ENCODE peak calls at places on chromosomes 3 and 15, in eight cellular contexts. G, S, Y, Z, L, F, C and E are unnamed samples.

GRCh38 chr3:126671521-126671920 is 16.6 kb upstream of the TXNRD3 start:
- DNase-seq in G (no peak), S (no peak), Y (no peak), Z (no peak), L (no peak), F (no peak), C (no peak), E (peak; percentile 39)

GRCh38 chr15:66611257-66612053 is 45.7 kb upstream of the LCTL start:
- DNase-seq in G (no peak), S (no peak), Y (no peak), Z (peak; percentile 91), L (no peak), F (no peak), C (no peak), E (peak; percentile 48)

GRCh38 chr15:64286473-64286872 is 69.5 kb downstream of the CSNK1G1 start:
- DNase-seq in G (no peak), S (no peak), Y (no peak), Z (no peak), L (no peak), F (no peak), C (no peak), E (no peak)

GRCh38 chr3:23474580-23475357 is 271.6 kb downstream of the UBE2E2 start:
- DNase-seq in G (no peak), S (no peak), Y (no peak), Z (no peak), L (no peak), F (no peak), C (no peak), E (no peak)

GRCh38 chr3:153835540-153835939 is 285.6 kb upstream of the ARHGEF26 start:
- DNase-seq in G (no peak), S (no peak), Y (no peak), Z (no peak), L (no peak), F (peak; percentile 39), C (no peak), E (peak; percentile 65)

GRCh38 chr3:73471986-73472385 is 152.8 kb downstream of the PDZRN3 start:
- DNase-seq in G (no peak), S (no peak), Y (no peak), Z (no peak), L (no peak), F (no peak), C (no peak), E (no peak)

GRCh38 chr3:43620953-43621405 is 832 bp downstream of the ANO10 start:
- DNase-seq in G (no peak), S (no peak), Y (no peak), Z (no peak), L (no peak), F (no peak), C (no peak), E (no peak)

GRCh38 chr15:94620632-94621031 is 389.3 kb downstream of the MCTP2 start:
- DNase-seq in G (no peak), S (no peak), Y (no peak), Z (no peak), L (no peak), F (no peak), C (no peak), E (no peak)

GRCh38 chr3:156605686-156606605 is 51.0 kb upstream of the SSR3 start:
- DNase-seq in G (no peak), S (peak; percentile 25), Y (peak; percentile 23), Z (peak; percentile 31), L (peak; percentile 52), F (peak; percentile 38), C (peak; percentile 79), E (peak; percentile 86)

GRCh38 chr3:31701286-31701685 is 168.6 kb downstream of the STT3B start:
- DNase-seq in G (no peak), S (no peak), Y (no peak), Z (no peak), L (no peak), F (no peak), C (no peak), E (no peak)

DNA sequence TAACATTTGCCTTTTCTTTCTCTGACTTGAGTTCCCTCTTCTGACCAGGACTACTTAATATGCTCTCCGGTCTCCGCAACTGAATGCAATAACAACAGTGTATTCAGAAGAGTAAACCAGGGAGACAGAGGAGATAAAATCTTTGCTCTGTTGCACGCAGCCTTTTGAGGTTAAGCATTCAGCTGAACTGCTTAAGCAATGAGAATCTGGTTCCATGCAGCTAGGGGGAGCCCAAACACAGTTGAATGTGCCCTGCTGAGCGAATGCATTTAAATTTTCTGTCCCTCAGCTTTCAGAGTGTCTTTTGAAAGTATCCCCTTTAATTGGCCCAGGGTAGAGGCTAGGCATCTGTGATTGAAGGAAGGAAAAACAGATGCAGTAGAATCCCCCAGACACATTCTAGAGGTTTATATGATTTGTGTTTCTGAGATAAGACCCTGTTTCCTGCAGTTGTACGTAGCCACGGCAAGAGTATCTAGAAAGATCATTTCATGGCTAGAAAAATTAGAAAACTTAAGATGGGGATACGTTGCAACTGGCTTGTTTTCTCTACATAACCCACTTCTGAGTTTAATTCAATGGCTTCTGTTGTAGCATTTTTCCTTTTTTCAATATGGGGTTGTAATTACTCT is 309.6 kb downstream of the TUSC7 start:
- DNase-seq in G (no peak), S (peak; percentile 59), Y (peak; percentile 56), Z (peak; percentile 64), L (peak; percentile 66), F (peak; percentile 70), C (peak; percentile 5), E (peak; percentile 88)
- TF ChIP-seq CTCF in G (no peak), S (peak; percentile 66), Y (peak; percentile 70), Z (no peak), L (peak; percentile 76), F (peak; percentile 64), C (peak; percentile 81), E (peak; percentile 90)

GRCh38 chr15:80835338-80835737 is 56.2 kb downstream of the CEMIP start:
- DNase-seq in G (no peak), S (no peak), Y (no peak), Z (no peak), L (no peak), F (peak; percentile 45), C (no peak), E (peak; percentile 84)
- TF ChIP-seq CTCF in G (no peak), S (no peak), Y (no peak), Z (no peak), L (no peak), F (no peak), C (peak; percentile 22), E (peak; percentile 69)

GRCh38 chr3:33884204-33884561 is 85.8 kb downstream of the PDCD6IP start:
- DNase-seq in G (no peak), S (no peak), Y (no peak), Z (no peak), L (no peak), F (no peak), C (peak; percentile 4), E (peak; percentile 68)
- TF ChIP-seq CTCF in G (no peak), S (no peak), Y (no peak), Z (no peak), L (no peak), F (no peak), C (peak; percentile 60), E (peak; percentile 45)

DNA sequence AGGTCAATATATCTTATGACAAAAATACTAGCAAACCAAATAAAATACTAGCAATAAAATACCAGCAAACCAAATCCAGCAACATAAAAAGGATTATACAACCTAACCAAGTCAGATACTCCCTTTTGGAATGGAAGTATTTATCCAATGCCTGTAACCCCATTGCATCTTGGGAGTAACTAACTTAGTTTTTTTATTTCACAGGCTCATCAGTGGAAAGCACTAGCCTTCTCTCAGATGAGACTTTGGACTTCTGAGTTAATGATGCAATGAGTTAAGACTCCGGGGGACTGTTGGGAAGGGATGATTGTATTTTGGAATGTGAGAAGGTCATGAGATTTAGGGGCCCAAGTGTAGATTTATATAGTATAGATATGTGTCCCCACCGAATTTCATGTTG is 41.2 kb downstream of the POLQ start:
- DNase-seq in G (no peak), S (no peak), Y (no peak), Z (no peak), L (no peak), F (no peak), C (no peak), E (no peak)
- TF ChIP-seq CTCF in G (no peak), S (no peak), Y (no peak), Z (no peak), L (no peak), F (no peak), C (no peak), E (no peak)